ENCODE peak calls at places on chromosome 2, in six cellular contexts. H is GM12865; K is activated CD4-positive, alpha-beta T cell treated with anti-CD3 and anti-CD28 coated beads for 4 hours; Q is ACHN; V is NCI-H510A; W is frontal cortex. N is an unnamed sample.

GRCh38 chr2:38603402-38604265 is 906 bp upstream of the HNRNPLL start:
- DNase-seq in W (peak; percentile 51), Q (peak; percentile 83), H (peak; percentile 92), K (peak; percentile 82), V (peak; percentile 49), N (peak; percentile 78)

GRCh38 chr2:68487773-68488355 is 20.5 kb downstream of the APLF start:
- DNase-seq in V (no peak), K (no peak), Q (peak; percentile 52), H (peak; percentile 32), W (peak; percentile 28), N (no peak)

GRCh38 chr2:187566712-187567111 is 12.5 kb upstream of the TFPI start:
- DNase-seq in H (no peak), K (no peak), Q (no peak), V (no peak), W (no peak), N (no peak)

GRCh38 chr2:235042576-235043515 is 91.0 kb downstream of the SH3BP4 start:
- DNase-seq in V (no peak), W (no peak), Q (no peak), K (no peak), H (no peak), N (no peak)

GRCh38 chr2:104857262-104858221 is 3.6 kb downstream of the POU3F3 start:
- DNase-seq in V (no peak), K (no peak), Q (peak; percentile 52), W (no peak), H (peak; percentile 9), N (no peak)

GRCh38 chr2:172404824-172405223 is 22.6 kb upstream of the ITGA6 start:
- DNase-seq in Q (no peak), V (no peak), H (no peak), W (no peak), K (no peak), N (no peak)

GRCh38 chr2:38997784-38998183 is 108.1 kb downstream of the ARHGEF33 start:
- DNase-seq in W (no peak), K (no peak), Q (no peak), H (no peak), V (no peak), N (no peak)

GRCh38 chr2:163800889-163801498 is 65.2 kb upstream of the FIGN start:
- DNase-seq in Q (no peak), H (no peak), K (no peak), V (no peak), W (no peak), N (no peak)

GRCh38 chr2:136393515-136393914 is 275.6 kb upstream of the CXCR4 start:
- DNase-seq in W (no peak), V (no peak), Q (no peak), K (no peak), H (no peak), N (no peak)

GRCh38 chr2:7338961-7339360 is 421.7 kb downstream of the RNF144A start:
- DNase-seq in H (no peak), K (no peak), W (no peak), Q (no peak), V (no peak), N (no peak)

GRCh38 chr2:197869501-197870111 is 65.2 kb downstream of the PLCL1 start:
- DNase-seq in K (peak; percentile 51), H (no peak), Q (no peak), V (no peak), W (no peak), N (no peak)

GRCh38 chr2:239574434-239575156 is 173.8 kb upstream of the HDAC4 start:
- DNase-seq in Q (no peak), K (no peak), H (no peak), W (no peak), V (no peak), N (no peak)

GRCh38 chr2:50645346-50645745 is 386.6 kb downstream of the NRXN1 start:
- DNase-seq in V (no peak), H (no peak), K (no peak), W (no peak), Q (no peak), N (no peak)

GRCh38 chr2:101883860-101884259 is 107.9 kb upstream of the IL1R2 start:
- DNase-seq in K (peak; percentile 40), H (peak; percentile 62), Q (peak; percentile 60), W (peak; percentile 10), V (no peak), N (peak; percentile 17)

GRCh38 chr2:64586883-64587481 is 62.9 kb downstream of the AFTPH start:
- DNase-seq in H (peak; percentile 58), W (peak; percentile 44), Q (peak; percentile 67), V (no peak), K (no peak), N (no peak)

N was measured in activated gamma-delta T cell treated with Interleukin-2 at 50 U/mL for 16 hours.